ENCODE peak calls at places on chromosome 4, in seven cellular contexts. One of them, this sample, is unnamed.

GRCh38 chr4:143348233-143349077 is 11.8 kb downstream of the GAB1 start:
- DNase-seq in left ventricle myocardium inferior: no peak
- DNase-seq in fibroblast of mammary gland: no peak
- DNase-seq in left lung: no peak
- DNase-seq in mesenchymal stem cell: no peak
- DNase-seq in progenitor cell of endocrine pancreas: no peak
- DNase-seq in effector memory CD4-positive, alpha-beta T cell: no peak
- DNase-seq in this sample: no peak

GRCh38 chr4:156884183-156884582 is 87.4 kb downstream of the PDGFC start:
- DNase-seq in left ventricle myocardium inferior: no peak
- DNase-seq in fibroblast of mammary gland: peak; percentile 20
- DNase-seq in left lung: no peak
- DNase-seq in mesenchymal stem cell: peak; percentile 29
- DNase-seq in progenitor cell of endocrine pancreas: no peak
- DNase-seq in effector memory CD4-positive, alpha-beta T cell: no peak
- DNase-seq in this sample: no peak

GRCh38 chr4:16721618-16722291 is 176.7 kb downstream of the LDB2 start:
- DNase-seq in left ventricle myocardium inferior: no peak
- DNase-seq in fibroblast of mammary gland: peak; percentile 51
- DNase-seq in left lung: no peak
- DNase-seq in mesenchymal stem cell: peak; percentile 70
- DNase-seq in progenitor cell of endocrine pancreas: no peak
- DNase-seq in effector memory CD4-positive, alpha-beta T cell: no peak
- DNase-seq in this sample: no peak

GRCh38 chr4:55184600-55185523 is 59.5 kb upstream of the KDR start:
- DNase-seq in left ventricle myocardium inferior: peak; percentile 24
- DNase-seq in fibroblast of mammary gland: peak; percentile 89
- DNase-seq in left lung: no peak
- DNase-seq in mesenchymal stem cell: peak; percentile 76
- DNase-seq in progenitor cell of endocrine pancreas: no peak
- DNase-seq in effector memory CD4-positive, alpha-beta T cell: no peak
- DNase-seq in this sample: no peak

GRCh38 chr4:122689972-122690371 is 42.5 kb upstream of the BBS12 start:
- DNase-seq in left ventricle myocardium inferior: no peak
- DNase-seq in fibroblast of mammary gland: no peak
- DNase-seq in left lung: no peak
- DNase-seq in mesenchymal stem cell: no peak
- DNase-seq in progenitor cell of endocrine pancreas: no peak
- DNase-seq in effector memory CD4-positive, alpha-beta T cell: no peak
- DNase-seq in this sample: no peak

GRCh38 chr4:25883565-25883964 is 20.8 kb upstream of the SEL1L3 start:
- DNase-seq in left ventricle myocardium inferior: no peak
- DNase-seq in fibroblast of mammary gland: no peak
- DNase-seq in left lung: no peak
- DNase-seq in mesenchymal stem cell: no peak
- DNase-seq in progenitor cell of endocrine pancreas: no peak
- DNase-seq in effector memory CD4-positive, alpha-beta T cell: no peak
- DNase-seq in this sample: no peak

GRCh38 chr4:26454961-26455360 is 35.3 kb downstream of the CCKAR start:
- DNase-seq in left ventricle myocardium inferior: no peak
- DNase-seq in fibroblast of mammary gland: no peak
- DNase-seq in left lung: no peak
- DNase-seq in mesenchymal stem cell: no peak
- DNase-seq in progenitor cell of endocrine pancreas: no peak
- DNase-seq in effector memory CD4-positive, alpha-beta T cell: no peak
- DNase-seq in this sample: no peak

GRCh38 chr4:151744614-151745013 is 16.2 kb downstream of the GATB start:
- DNase-seq in left ventricle myocardium inferior: no peak
- DNase-seq in fibroblast of mammary gland: peak; percentile 94
- DNase-seq in left lung: no peak
- DNase-seq in mesenchymal stem cell: peak; percentile 92
- DNase-seq in progenitor cell of endocrine pancreas: no peak
- DNase-seq in effector memory CD4-positive, alpha-beta T cell: no peak
- DNase-seq in this sample: no peak

GRCh38 chr4:74675673-74676279 is 118.5 kb downstream of the BTC start:
- DNase-seq in left ventricle myocardium inferior: no peak
- DNase-seq in fibroblast of mammary gland: peak; percentile 87
- DNase-seq in left lung: no peak
- DNase-seq in mesenchymal stem cell: peak; percentile 69
- DNase-seq in progenitor cell of endocrine pancreas: peak; percentile 12
- DNase-seq in effector memory CD4-positive, alpha-beta T cell: no peak
- DNase-seq in this sample: no peak

GRCh38 chr4:40121515-40121914 is 64.9 kb downstream of the N4BP2 start:
- DNase-seq in left ventricle myocardium inferior: no peak
- DNase-seq in fibroblast of mammary gland: peak; percentile 88
- DNase-seq in left lung: no peak
- DNase-seq in mesenchymal stem cell: peak; percentile 78
- DNase-seq in progenitor cell of endocrine pancreas: no peak
- DNase-seq in effector memory CD4-positive, alpha-beta T cell: no peak
- DNase-seq in this sample: no peak

GRCh38 chr4:159191989-159192388 is 89.1 kb downstream of the RAPGEF2 start:
- DNase-seq in left ventricle myocardium inferior: no peak
- DNase-seq in fibroblast of mammary gland: peak; percentile 83
- DNase-seq in left lung: no peak
- DNase-seq in mesenchymal stem cell: peak; percentile 72
- DNase-seq in progenitor cell of endocrine pancreas: no peak
- DNase-seq in effector memory CD4-positive, alpha-beta T cell: no peak
- DNase-seq in this sample: no peak